ENCODE peak calls at places on chromosome 15, in six cellular contexts. One of them, this sample, is unnamed.

GRCh38 chr15:25469377-25469776 is 30.6 kb upstream of the UBE3A start:
- DNase-seq in HCT116: no peak
- DNase-seq in GM23248: no peak
- DNase-seq in OCI-LY7: no peak
- DNase-seq in hepatocyte: no peak
- DNase-seq in PC-3: peak
- DNase-seq in this sample: no peak

GRCh38 chr15:90001062-90001682 is at the start of gene ZNF710:
- DNase-seq in GM23248: peak
- DNase-seq in PC-3: peak
- DNase-seq in HCT116: no peak
- DNase-seq in OCI-LY7: peak
- DNase-seq in hepatocyte: peak
- DNase-seq in this sample: peak

GRCh38 chr15:93073465-93073952 is 15.5 kb downstream of the RGMA start:
- DNase-seq in OCI-LY7: no peak
- DNase-seq in GM23248: no peak
- DNase-seq in PC-3: no peak
- DNase-seq in HCT116: no peak
- DNase-seq in hepatocyte: no peak
- DNase-seq in this sample: peak

GRCh38 chr15:76376029-76376428 is 39.5 kb downstream of the ISL2 start:
- DNase-seq in PC-3: no peak
- DNase-seq in HCT116: no peak
- DNase-seq in OCI-LY7: no peak
- DNase-seq in GM23248: no peak
- DNase-seq in hepatocyte: no peak
- DNase-seq in this sample: peak

GRCh38 chr15:57171414-57171813 is 204.9 kb upstream of the CGNL1 start:
- DNase-seq in GM23248: no peak
- DNase-seq in PC-3: no peak
- DNase-seq in hepatocyte: no peak
- DNase-seq in OCI-LY7: no peak
- DNase-seq in HCT116: no peak
- DNase-seq in this sample: no peak

GRCh38 chr15:25797511-25798206 is 65.5 kb downstream of the ATP10A start:
- DNase-seq in HCT116: no peak
- DNase-seq in hepatocyte: no peak
- DNase-seq in PC-3: no peak
- DNase-seq in GM23248: peak
- DNase-seq in OCI-LY7: no peak
- DNase-seq in this sample: no peak

GRCh38 chr15:60620707-60621106 is 141.8 kb upstream of the ICE2 start:
- DNase-seq in PC-3: no peak
- DNase-seq in HCT116: no peak
- DNase-seq in OCI-LY7: no peak
- DNase-seq in hepatocyte: peak
- DNase-seq in GM23248: peak
- DNase-seq in this sample: no peak

GRCh38 chr15:90496791-90497190 is 32.9 kb upstream of the CRTC3 start:
- DNase-seq in OCI-LY7: no peak
- DNase-seq in hepatocyte: no peak
- DNase-seq in PC-3: no peak
- DNase-seq in HCT116: no peak
- DNase-seq in GM23248: peak
- DNase-seq in this sample: no peak

GRCh38 chr15:74988007-74988800 is 7.2 kb upstream of the SCAMP5 start:
- DNase-seq in GM23248: peak
- DNase-seq in OCI-LY7: peak
- DNase-seq in hepatocyte: peak
- DNase-seq in PC-3: peak
- DNase-seq in HCT116: peak
- DNase-seq in this sample: peak

GRCh38 chr15:72130272-72130671 is 12.1 kb downstream of the SENP8 start:
- DNase-seq in PC-3: no peak
- DNase-seq in GM23248: no peak
- DNase-seq in hepatocyte: no peak
- DNase-seq in HCT116: no peak
- DNase-seq in OCI-LY7: no peak
- DNase-seq in this sample: no peak

GRCh38 chr15:25862469-25863066 is 559 bp downstream of the ATP10A start:
- DNase-seq in OCI-LY7: no peak
- DNase-seq in hepatocyte: peak
- DNase-seq in HCT116: no peak
- DNase-seq in PC-3: peak
- DNase-seq in GM23248: peak
- DNase-seq in this sample: peak

GRCh38 chr15:23645379-23646164 is 2.1 kb downstream of the MAGEL2 start:
- DNase-seq in OCI-LY7: no peak
- DNase-seq in GM23248: no peak
- DNase-seq in hepatocyte: peak
- DNase-seq in HCT116: no peak
- DNase-seq in PC-3: peak
- DNase-seq in this sample: peak

GRCh38 chr15:74781673-74782595 is at the start of gene CSK:
- DNase-seq in PC-3: peak
- DNase-seq in GM23248: peak
- DNase-seq in HCT116: no peak
- DNase-seq in OCI-LY7: peak
- DNase-seq in hepatocyte: peak
- DNase-seq in this sample: peak

GRCh38 chr15:51403072-51403878 is 61.8 kb downstream of the GLDN start:
- DNase-seq in PC-3: peak
- DNase-seq in GM23248: peak
- DNase-seq in hepatocyte: peak
- DNase-seq in HCT116: peak
- DNase-seq in OCI-LY7: peak
- DNase-seq in this sample: peak

GRCh38 chr15:33720952-33721351 is 247.3 kb upstream of the CHRM5 start:
- DNase-seq in PC-3: peak
- DNase-seq in hepatocyte: no peak
- DNase-seq in HCT116: no peak
- DNase-seq in GM23248: peak
- DNase-seq in OCI-LY7: no peak
- DNase-seq in this sample: no peak

GRCh38 chr15:78685157-78685830 is 44.3 kb upstream of the CHRNB4 start:
- DNase-seq in OCI-LY7: no peak
- DNase-seq in GM23248: no peak
- DNase-seq in HCT116: no peak
- DNase-seq in hepatocyte: no peak
- DNase-seq in PC-3: no peak
- DNase-seq in this sample: no peak

GRCh38 chr15:75030424-75030823 is 7.0 kb downstream of the PPCDC start:
- DNase-seq in OCI-LY7: no peak
- DNase-seq in PC-3: no peak
- DNase-seq in GM23248: no peak
- DNase-seq in HCT116: no peak
- DNase-seq in hepatocyte: no peak
- DNase-seq in this sample: no peak

GRCh38 chr15:99826146-99826745 is 93.0 kb upstream of the LYSMD4 start:
- DNase-seq in PC-3: no peak
- DNase-seq in hepatocyte: no peak
- DNase-seq in GM23248: no peak
- DNase-seq in HCT116: no peak
- DNase-seq in OCI-LY7: no peak
- DNase-seq in this sample: no peak

GRCh38 chr15:80070840-80071239 is 11.4 kb downstream of the ZFAND6 start:
- DNase-seq in GM23248: peak
- DNase-seq in hepatocyte: no peak
- DNase-seq in HCT116: no peak
- DNase-seq in PC-3: peak
- DNase-seq in OCI-LY7: peak
- DNase-seq in this sample: no peak

GRCh38 chr15:31307270-31308184 is 19.1 kb upstream of the KLF13 start:
- DNase-seq in HCT116: no peak
- DNase-seq in OCI-LY7: peak
- DNase-seq in GM23248: no peak
- DNase-seq in PC-3: no peak
- DNase-seq in hepatocyte: no peak
- DNase-seq in this sample: no peak

GRCh38 chr15:83127547-83128150 is 20.2 kb downstream of the TM6SF1 start:
- DNase-seq in hepatocyte: no peak
- DNase-seq in OCI-LY7: no peak
- DNase-seq in GM23248: no peak
- DNase-seq in HCT116: no peak
- DNase-seq in PC-3: peak
- DNase-seq in this sample: no peak

GRCh38 chr15:47514251-47514652 is 203.1 kb upstream of the SEMA6D start:
- DNase-seq in hepatocyte: no peak
- DNase-seq in PC-3: peak
- DNase-seq in HCT116: no peak
- DNase-seq in GM23248: peak
- DNase-seq in OCI-LY7: no peak
- DNase-seq in this sample: no peak

GRCh38 chr15:66706225-66706732 is 4.2 kb downstream of the SMAD6 start:
- DNase-seq in GM23248: peak
- DNase-seq in PC-3: no peak
- DNase-seq in HCT116: no peak
- DNase-seq in hepatocyte: peak
- DNase-seq in OCI-LY7: no peak
- DNase-seq in this sample: peak

GRCh38 chr15:41465822-41466421 is 27.8 kb upstream of the ITPKA start:
- DNase-seq in OCI-LY7: peak
- DNase-seq in PC-3: peak
- DNase-seq in hepatocyte: peak
- DNase-seq in HCT116: peak
- DNase-seq in GM23248: peak
- DNase-seq in this sample: peak

GRCh38 chr15:74529911-74530310 is 11.1 kb upstream of the ARID3B start:
- DNase-seq in GM23248: peak
- DNase-seq in HCT116: no peak
- DNase-seq in PC-3: peak
- DNase-seq in hepatocyte: no peak
- DNase-seq in OCI-LY7: no peak
- DNase-seq in this sample: no peak

GRCh38 chr15:89330119-89330518 is 4.5 kb downstream of the POLG start:
- DNase-seq in HCT116: no peak
- DNase-seq in hepatocyte: no peak
- DNase-seq in PC-3: no peak
- DNase-seq in OCI-LY7: no peak
- DNase-seq in GM23248: no peak
- DNase-seq in this sample: no peak

GRCh38 chr15:76793162-76793561 is 112.0 kb downstream of the SCAPER start:
- DNase-seq in GM23248: no peak
- DNase-seq in HCT116: no peak
- DNase-seq in OCI-LY7: no peak
- DNase-seq in hepatocyte: no peak
- DNase-seq in PC-3: no peak
- DNase-seq in this sample: no peak

GRCh38 chr15:87478688-87479072 is 777.9 kb downstream of the NTRK3 start:
- DNase-seq in GM23248: no peak
- DNase-seq in hepatocyte: no peak
- DNase-seq in HCT116: no peak
- DNase-seq in OCI-LY7: no peak
- DNase-seq in PC-3: no peak
- DNase-seq in this sample: no peak
- H3K27ac ChIP-seq in GM23248: no peak
- H3K27ac ChIP-seq in hepatocyte: no peak
- H3K27ac ChIP-seq in HCT116: no peak
- H3K27ac ChIP-seq in OCI-LY7: no peak
- H3K27ac ChIP-seq in PC-3: no peak
- H3K27ac ChIP-seq in this sample: no peak

DNA sequence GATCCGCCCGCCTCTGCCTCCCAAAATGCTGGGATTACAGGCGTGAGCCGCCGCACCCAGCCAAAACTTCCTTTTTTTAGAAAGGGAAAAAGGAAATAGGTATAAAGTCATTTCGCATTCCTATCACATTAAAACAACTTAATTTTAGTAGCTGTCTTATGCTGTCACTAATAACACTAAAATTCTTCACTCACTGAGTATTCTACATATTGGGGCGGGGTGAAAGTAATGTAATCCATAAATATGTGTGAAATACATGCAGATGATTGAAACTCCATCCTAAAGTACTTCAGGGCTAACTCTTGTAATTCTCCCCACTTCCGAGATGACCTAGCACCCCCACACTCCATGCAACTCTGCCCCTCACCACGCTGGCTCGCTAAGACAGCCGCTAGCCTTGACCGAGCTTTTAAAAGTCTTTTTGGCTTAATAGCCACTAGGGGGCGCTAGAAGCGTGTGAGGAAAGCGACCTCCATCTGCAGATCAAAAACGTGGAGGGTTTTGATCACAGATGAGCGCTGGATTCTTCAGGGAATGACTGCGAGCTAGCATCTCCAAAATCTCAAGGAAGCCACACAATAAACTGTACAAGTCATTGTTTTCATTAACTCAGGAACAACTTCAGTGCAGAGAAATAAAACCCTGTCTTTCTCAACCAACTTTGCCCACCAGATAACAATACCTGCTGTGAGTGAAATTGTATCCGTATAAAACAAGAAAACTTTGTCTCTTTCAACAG is 129.3 kb upstream of the IGF1R start:
- DNase-seq in PC-3: peak
- DNase-seq in HCT116: peak
- DNase-seq in hepatocyte: peak
- DNase-seq in GM23248: peak
- DNase-seq in OCI-LY7: peak
- DNase-seq in this sample: peak
- H3K4me3 ChIP-seq in PC-3: no peak
- H3K4me3 ChIP-seq in HCT116: no peak
- H3K4me3 ChIP-seq in hepatocyte: no peak
- H3K4me3 ChIP-seq in GM23248: peak
- H3K4me3 ChIP-seq in OCI-LY7: no peak
- H3K4me3 ChIP-seq in this sample: no peak

GRCh38 chr15:38112406-38112805 is 140.2 kb upstream of the SPRED1 start:
- DNase-seq in hepatocyte: no peak
- DNase-seq in OCI-LY7: no peak
- DNase-seq in HCT116: no peak
- DNase-seq in PC-3: no peak
- DNase-seq in GM23248: no peak
- DNase-seq in this sample: no peak
- TF ChIP-seq EZH2phosphoT487 in hepatocyte: no peak
- TF ChIP-seq EZH2phosphoT487 in OCI-LY7: no peak
- TF ChIP-seq EZH2phosphoT487 in HCT116: no peak
- TF ChIP-seq EZH2phosphoT487 in PC-3: no peak
- TF ChIP-seq EZH2phosphoT487 in GM23248: no peak
- TF ChIP-seq EZH2phosphoT487 in this sample: no peak

GRCh38 chr15:64841258-64842098 is at the start of gene PLEKHO2:
- DNase-seq in OCI-LY7: peak
- DNase-seq in hepatocyte: peak
- DNase-seq in PC-3: peak
- DNase-seq in GM23248: peak
- DNase-seq in HCT116: peak
- DNase-seq in this sample: peak

GRCh38 chr15:64844576-64845140 is 2.9 kb downstream of the PLEKHO2 start:
- DNase-seq in HCT116: no peak
- DNase-seq in GM23248: peak
- DNase-seq in OCI-LY7: peak
- DNase-seq in PC-3: no peak
- DNase-seq in hepatocyte: no peak
- DNase-seq in this sample: peak

GRCh38 chr15:64843996-64844395 is 2.3 kb downstream of the PLEKHO2 start:
- DNase-seq in hepatocyte: no peak
- DNase-seq in HCT116: no peak
- DNase-seq in GM23248: no peak
- DNase-seq in PC-3: no peak
- DNase-seq in OCI-LY7: no peak
- DNase-seq in this sample: peak

GRCh38 chr15:64842099-64842940 is 605 bp downstream of the PLEKHO2 start:
- DNase-seq in HCT116: no peak
- DNase-seq in GM23248: peak
- DNase-seq in PC-3: peak
- DNase-seq in hepatocyte: no peak
- DNase-seq in OCI-LY7: peak
- DNase-seq in this sample: peak

GRCh38 chr15:64842986-64843561 is 1.4 kb downstream of the PLEKHO2 start:
- DNase-seq in OCI-LY7: peak
- DNase-seq in hepatocyte: no peak
- DNase-seq in HCT116: no peak
- DNase-seq in PC-3: peak
- DNase-seq in GM23248: peak
- DNase-seq in this sample: no peak
- H3K27ac ChIP-seq in OCI-LY7: peak
- H3K27ac ChIP-seq in hepatocyte: peak
- H3K27ac ChIP-seq in HCT116: no peak
- H3K27ac ChIP-seq in PC-3: no peak
- H3K27ac ChIP-seq in GM23248: peak
- H3K27ac ChIP-seq in this sample: no peak